ENCODE peak calls at places on chromosomes 12 and 14, in four cellular contexts. One of them, this sample, is unnamed.

GRCh38 chr12:79299447-79300198 is 391.1 kb downstream of the PAWR start:
- DNase-seq in DMS53: no peak
- DNase-seq in EL: no peak
- DNase-seq in activated CD4-positive, alpha-beta T cell treated with anti-CD3 and anti-CD28 coated beads for 24 hours: no peak
- DNase-seq in this sample: no peak

GRCh38 chr12:104793280-104793679 is 164.8 kb downstream of the SLC41A2 start:
- DNase-seq in DMS53: no peak
- DNase-seq in EL: peak
- DNase-seq in activated CD4-positive, alpha-beta T cell treated with anti-CD3 and anti-CD28 coated beads for 24 hours: no peak
- DNase-seq in this sample: no peak

GRCh38 chr12:40689576-40689975 is 2.7 kb upstream of the CNTN1 start:
- DNase-seq in DMS53: no peak
- DNase-seq in EL: no peak
- DNase-seq in activated CD4-positive, alpha-beta T cell treated with anti-CD3 and anti-CD28 coated beads for 24 hours: no peak
- DNase-seq in this sample: no peak

GRCh38 chr14:21308479-21309237 is 28.8 kb downstream of the RPGRIP1 start:
- DNase-seq in DMS53: peak
- DNase-seq in EL: peak
- DNase-seq in activated CD4-positive, alpha-beta T cell treated with anti-CD3 and anti-CD28 coated beads for 24 hours: peak
- DNase-seq in this sample: peak

GRCh38 chr12:14846042-14846587 is 2.8 kb upstream of the ART4 start:
- DNase-seq in DMS53: no peak
- DNase-seq in EL: no peak
- DNase-seq in activated CD4-positive, alpha-beta T cell treated with anti-CD3 and anti-CD28 coated beads for 24 hours: no peak
- DNase-seq in this sample: no peak

GRCh38 chr12:71948390-71948789 is 9.7 kb downstream of the TPH2 start:
- DNase-seq in DMS53: peak
- DNase-seq in EL: no peak
- DNase-seq in activated CD4-positive, alpha-beta T cell treated with anti-CD3 and anti-CD28 coated beads for 24 hours: no peak
- DNase-seq in this sample: peak

GRCh38 chr12:118436986-118437385 is 60.6 kb downstream of the SUDS3 start:
- DNase-seq in DMS53: no peak
- DNase-seq in EL: peak
- DNase-seq in activated CD4-positive, alpha-beta T cell treated with anti-CD3 and anti-CD28 coated beads for 24 hours: no peak
- DNase-seq in this sample: no peak

GRCh38 chr12:121797937-121798801 is 4.7 kb upstream of the RHOF start:
- DNase-seq in DMS53: peak
- DNase-seq in EL: peak
- DNase-seq in activated CD4-positive, alpha-beta T cell treated with anti-CD3 and anti-CD28 coated beads for 24 hours: no peak
- DNase-seq in this sample: peak

GRCh38 chr12:85834378-85834777 is 1.8 kb downstream of the RASSF9 start:
- DNase-seq in DMS53: no peak
- DNase-seq in EL: no peak
- DNase-seq in activated CD4-positive, alpha-beta T cell treated with anti-CD3 and anti-CD28 coated beads for 24 hours: no peak
- DNase-seq in this sample: no peak

GRCh38 chr12:124396544-124397398 is 101.9 kb downstream of the RFLNA start:
- DNase-seq in DMS53: no peak
- DNase-seq in EL: no peak
- DNase-seq in activated CD4-positive, alpha-beta T cell treated with anti-CD3 and anti-CD28 coated beads for 24 hours: no peak
- DNase-seq in this sample: no peak

GRCh38 chr14:103198429-103199140 is 75.3 kb downstream of the TNFAIP2 start:
- DNase-seq in DMS53: no peak
- DNase-seq in EL: peak
- DNase-seq in activated CD4-positive, alpha-beta T cell treated with anti-CD3 and anti-CD28 coated beads for 24 hours: no peak
- DNase-seq in this sample: no peak

GRCh38 chr12:120368789-120369475 is at the start of gene MSI1:
- DNase-seq in DMS53: peak
- DNase-seq in EL: no peak
- DNase-seq in activated CD4-positive, alpha-beta T cell treated with anti-CD3 and anti-CD28 coated beads for 24 hours: no peak
- DNase-seq in this sample: no peak

GRCh38 chr12:105192624-105193225 is 43.2 kb downstream of the APPL2 start:
- DNase-seq in DMS53: peak
- DNase-seq in EL: no peak
- DNase-seq in activated CD4-positive, alpha-beta T cell treated with anti-CD3 and anti-CD28 coated beads for 24 hours: no peak
- DNase-seq in this sample: no peak

This sample was measured in DMS153.